ENCODE peak calls at places on chromosomes 11 and 22, in nine cellular contexts. J, B, A, V, P, E, C, D and S are unnamed samples.

GRCh38 chr11:66546368-66546965 is at the start of gene ACTN3:
- DNase-seq in J (no peak), B (peak; percentile 86), A (peak; percentile 37), V (peak; percentile 33), P (no peak), E (peak; percentile 32), C (no peak), D (peak; percentile 41), S (peak; percentile 6)

GRCh38 chr11:70067591-70068341 is 10.4 kb upstream of the ANO1 start:
- DNase-seq in J (no peak), B (peak; percentile 68), A (no peak), V (no peak), P (no peak), E (no peak), C (no peak), D (no peak), S (no peak)

GRCh38 chr22:36860821-36861659 is at the start of gene NCF4:
- DNase-seq in J (no peak), B (peak; percentile 86), A (no peak), V (peak; percentile 37), P (no peak), E (peak; percentile 96), C (no peak), D (no peak), S (no peak)

GRCh38 chr11:27701262-27702105 is 1.2 kb upstream of the BDNF start:
- DNase-seq in J (no peak), B (peak; percentile 22), A (peak; percentile 69), V (peak; percentile 12), P (no peak), E (peak; percentile 36), C (peak; percentile 89), D (peak; percentile 75), S (no peak)

GRCh38 chr11:64855596-64856304 is 11.3 kb upstream of the CDC42BPG start:
- DNase-seq in J (no peak), B (no peak), A (no peak), V (no peak), P (no peak), E (no peak), C (no peak), D (no peak), S (no peak)

GRCh38 chr22:20131856-20132685 is 467 bp downstream of the ZDHHC8 start:
- DNase-seq in J (no peak), B (peak; percentile 90), A (no peak), V (peak; percentile 40), P (no peak), E (no peak), C (no peak), D (no peak), S (no peak)

GRCh38 chr11:113896156-113896879 is 8.3 kb upstream of the HTR3B start:
- DNase-seq in J (no peak), B (no peak), A (peak; percentile 45), V (peak; percentile 51), P (no peak), E (peak; percentile 48), C (peak; percentile 22), D (peak; percentile 50), S (no peak)

GRCh38 chr11:133787379-133788103 is 57.8 kb downstream of the SPATA19 start:
- DNase-seq in J (no peak), B (peak; percentile 92), A (no peak), V (peak; percentile 33), P (no peak), E (no peak), C (no peak), D (peak; percentile 0), S (no peak)

GRCh38 chr11:80822248-80822647 is 1381.4 kb upstream of the TENM4 start:
- DNase-seq in J (no peak), B (no peak), A (no peak), V (no peak), P (no peak), E (no peak), C (no peak), D (no peak), S (no peak)

GRCh38 chr22:26471522-26471921 is 12.1 kb downstream of the HPS4 start:
- DNase-seq in J (no peak), B (no peak), A (peak; percentile 29), V (no peak), P (peak; percentile 66), E (no peak), C (peak; percentile 83), D (no peak), S (peak; percentile 59)

GRCh38 chr11:131717616-131718015 is 347.2 kb downstream of the NTM start:
- DNase-seq in J (no peak), B (no peak), A (no peak), V (no peak), P (no peak), E (no peak), C (no peak), D (no peak), S (no peak)

GRCh38 chr11:86244063-86244521 is 461 bp upstream of the EED start:
- DNase-seq in J (peak; percentile 77), B (peak; percentile 93), A (no peak), V (peak; percentile 91), P (no peak), E (peak; percentile 95), C (peak; percentile 84), D (no peak), S (peak; percentile 59)

GRCh38 chr11:19915808-19916207 is 203.2 kb downstream of the NAV2 start:
- DNase-seq in J (no peak), B (no peak), A (no peak), V (no peak), P (no peak), E (no peak), C (no peak), D (no peak), S (no peak)

GRCh38 chr22:32623943-32624342 is 149.3 kb downstream of the FBXO7 start:
- DNase-seq in J (peak; percentile 23), B (no peak), A (peak; percentile 98), V (peak; percentile 45), P (peak; percentile 67), E (no peak), C (peak; percentile 98), D (peak; percentile 92), S (peak; percentile 79)

GRCh38 chr22:17559188-17559587 is 4.1 kb upstream of the SLC25A18 start:
- DNase-seq in J (no peak), B (no peak), A (no peak), V (no peak), P (no peak), E (no peak), C (no peak), D (no peak), S (no peak)

GRCh38 chr22:17566776-17567175 is 3.5 kb downstream of the SLC25A18 start:
- DNase-seq in J (no peak), B (no peak), A (no peak), V (no peak), P (no peak), E (no peak), C (no peak), D (no peak), S (no peak)

GRCh38 chr22:17565986-17566687 is 2.8 kb downstream of the SLC25A18 start:
- DNase-seq in J (no peak), B (no peak), A (no peak), V (no peak), P (no peak), E (no peak), C (no peak), D (no peak), S (no peak)

GRCh38 chr22:17562906-17563870 is at the start of gene SLC25A18:
- DNase-seq in J (no peak), B (no peak), A (peak; percentile 55), V (peak; percentile 46), P (no peak), E (no peak), C (no peak), D (peak; percentile 80), S (peak; percentile 41)

DNA sequence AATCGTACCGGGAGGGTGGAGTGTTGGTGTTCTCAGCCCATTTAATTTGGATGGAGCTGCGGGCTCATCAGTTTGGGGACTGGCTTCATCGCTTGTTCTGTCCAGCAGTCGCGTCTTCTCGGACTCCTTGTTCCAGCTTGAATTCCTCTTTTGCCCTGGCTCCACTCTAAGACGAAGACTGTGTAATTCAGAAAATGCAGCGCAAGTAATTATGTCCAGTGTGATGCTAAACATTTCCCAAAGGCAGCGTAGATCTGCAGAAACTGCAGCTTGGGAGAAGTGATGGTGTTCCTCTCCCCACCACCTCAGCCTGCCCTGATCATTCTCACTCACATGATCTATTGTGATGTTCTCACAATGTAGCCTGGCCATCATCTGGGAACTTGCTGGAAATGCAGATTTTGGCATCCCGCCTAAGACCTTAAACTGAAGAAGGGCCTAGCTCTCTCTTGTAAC is 666 bp downstream of the SLC25A18 start:
- DNase-seq in J (no peak), B (no peak), A (peak; percentile 64), V (peak; percentile 33), P (no peak), E (no peak), C (peak; percentile 27), D (peak; percentile 75), S (peak; percentile 62)
- H3K4me3 ChIP-seq in J (no peak overlapping the region), B (no peak overlapping the region), A (no peak overlapping the region), V (no peak overlapping the region), P (no peak overlapping the region), E (no peak overlapping the region), C (no peak overlapping the region), D (no peak overlapping the region), S (no peak overlapping the region)

GRCh38 chr11:1759851-1760220 is 3.9 kb downstream of the CTSD start:
- DNase-seq in J (no peak), B (peak; percentile 42), A (no peak), V (no peak), P (no peak), E (no peak), C (no peak), D (no peak), S (no peak)
- H3K4me3 ChIP-seq in J (no peak overlapping the region), B (no peak overlapping the region), A (no peak overlapping the region), V (no peak overlapping the region), P (no peak overlapping the region), E (no peak overlapping the region), C (no peak overlapping the region), D (no peak overlapping the region), S (no peak overlapping the region)

GRCh38 chr22:41369837-41370236 is 11.9 kb upstream of the TEF start:
- DNase-seq in J (no peak), B (no peak), A (no peak), V (peak; percentile 76), P (no peak), E (no peak), C (no peak), D (no peak), S (no peak)
- H3K4me3 ChIP-seq in J (no peak overlapping the region), B (no peak overlapping the region), A (no peak overlapping the region), V (no peak overlapping the region), P (no peak overlapping the region), E (no peak overlapping the region), C (no peak overlapping the region), D (no peak overlapping the region), S (no peak overlapping the region)

DNA sequence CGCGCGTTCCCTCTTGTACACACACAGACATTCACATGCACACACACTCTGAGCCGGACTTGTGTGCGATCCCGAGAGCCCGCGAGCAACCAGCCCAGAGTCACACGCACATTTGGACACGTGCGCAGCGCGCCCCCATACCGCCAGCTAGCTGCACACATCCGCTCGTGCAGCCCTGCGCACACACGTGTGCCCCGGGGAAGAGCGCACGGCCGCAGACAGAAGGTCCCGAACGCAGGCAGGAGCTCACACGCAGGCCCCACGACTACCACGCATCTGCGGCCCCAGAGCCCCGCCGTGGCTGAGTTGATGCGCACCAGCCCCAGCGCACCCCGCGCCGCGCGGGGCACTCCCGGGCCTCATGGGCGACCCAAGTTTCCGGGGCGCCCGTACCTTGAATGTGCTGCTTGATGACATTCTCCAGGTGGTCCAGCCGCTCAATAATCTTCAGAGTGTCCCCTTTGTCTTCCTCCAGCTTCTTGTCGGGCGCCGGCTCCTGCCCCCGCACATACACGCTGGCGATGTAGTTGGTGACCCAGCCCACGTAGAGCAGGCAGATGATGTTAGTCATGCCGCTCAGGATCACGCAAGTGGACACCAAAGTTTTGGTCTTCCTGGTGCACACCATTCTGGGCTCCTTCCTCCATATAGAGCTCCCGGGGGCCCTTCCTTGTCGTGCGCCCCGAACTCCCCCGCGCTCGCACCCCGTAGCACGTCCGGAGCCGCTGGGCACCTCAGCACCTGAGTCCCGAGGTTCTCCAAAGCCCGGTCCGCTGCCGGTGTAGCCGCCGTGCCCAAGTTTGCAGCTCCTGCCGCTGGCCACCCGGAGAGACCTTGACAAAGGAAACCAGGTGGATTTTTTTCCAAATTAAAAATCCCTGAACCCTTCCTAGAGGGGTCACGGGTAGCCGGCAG is 582 bp downstream of the GALNT18 start:
- DNase-seq in J (no peak), B (peak; percentile 86), A (peak; percentile 35), V (peak; percentile 26), P (no peak), E (peak; percentile 72), C (peak; percentile 44), D (no peak), S (no peak)
- H3K4me3 ChIP-seq in J (peak overlapping the region; percentile 47), B (peak overlapping the region; percentile 80), A (peak overlapping the region; percentile 69), V (peak overlapping the region; percentile 19), P (peak overlapping the region; percentile 54), E (peak overlapping the region; percentile 59), C (peak overlapping the region; percentile 48), D (peak overlapping the region; percentile 43), S (peak overlapping the region; percentile 62)